ENCODE peak calls at places on chromosomes 7 and 10, in six cellular contexts. R is H9, D is IMR-90, O is mesendoderm, Q is H1, G is neuronal stem cell. Y is an unnamed sample.

GRCh38 chr10:3365630-3366029 is 193.0 kb upstream of the PITRM1 start:
- DNase-seq in O (no peak), Q (no peak), R (no peak), G (no peak), D (no peak), Y (no peak)

GRCh38 chr10:42997151-42997848 is 79.6 kb upstream of the RET start:
- DNase-seq in D (no peak), Q (no peak), R (peak), O (no peak), G (no peak), Y (no peak)

GRCh38 chr10:130038019-130038555 is 72.5 kb downstream of the C10orf143 start:
- DNase-seq in R (no peak), O (no peak), Q (no peak), D (no peak), G (no peak), Y (no peak)

GRCh38 chr10:4568731-4569130 is 257.3 kb upstream of the AKR1E2 start:
- DNase-seq in D (no peak), G (no peak), R (no peak), O (no peak), Q (no peak), Y (no peak)

GRCh38 chr7:142890838-142891485 is 5.4 kb upstream of the TRPV6 start:
- DNase-seq in G (no peak), D (no peak), R (peak), O (no peak), Q (no peak), Y (no peak)

GRCh38 chr7:36289833-36290661 is 99.6 kb upstream of the ANLN start:
- DNase-seq in R (no peak), O (no peak), Q (no peak), D (no peak), G (no peak), Y (no peak)

GRCh38 chr10:11521860-11522259 is 89.6 kb downstream of the USP6NL start:
- DNase-seq in G (no peak), O (no peak), R (no peak), Q (no peak), D (peak), Y (no peak)

GRCh38 chr7:76262683-76263402 is 39.6 kb upstream of the HSPB1 start:
- DNase-seq in D (peak), G (peak), R (peak), Q (peak), O (peak), Y (peak)

GRCh38 chr7:124843336-124843735 is 77.7 kb upstream of the GPR37 start:
- DNase-seq in O (no peak), G (no peak), Q (no peak), D (no peak), R (no peak), Y (no peak)

GRCh38 chr10:21926949-21927348 is 76.6 kb downstream of the DNAJC1 start:
- DNase-seq in O (peak), G (no peak), D (peak), R (no peak), Q (no peak), Y (peak)

GRCh38 chr10:99521474-99522077 is 11.2 kb upstream of the NKX2-3 start:
- DNase-seq in O (peak), G (no peak), Q (no peak), R (peak), D (no peak), Y (peak)

GRCh38 chr10:131310054-131310903 is 1.2 kb downstream of the TCERG1L start:
- DNase-seq in Q (no peak), O (peak), D (no peak), G (no peak), R (peak), Y (no peak)

GRCh38 chr10:104303594-104304178 is 34.6 kb downstream of the ITPRIP start:
- DNase-seq in D (no peak), G (no peak), O (no peak), R (no peak), Q (no peak), Y (no peak)

GRCh38 chr7:103870664-103871063 is 118.8 kb downstream of the RELN start:
- DNase-seq in R (no peak), G (no peak), Q (no peak), D (no peak), O (no peak), Y (no peak)

GRCh38 chr7:136728945-136729344 is 139.5 kb upstream of the CHRM2 start:
- DNase-seq in D (no peak), O (no peak), G (no peak), Q (no peak), R (no peak), Y (no peak)

GRCh38 chr7:98860069-98860468 is 9.7 kb downstream of the TMEM130 start:
- DNase-seq in G (no peak), Q (no peak), D (no peak), O (no peak), R (no peak), Y (no peak)

GRCh38 chr7:29488977-29489376 is 74.7 kb upstream of the PRR15 start:
- DNase-seq in R (no peak), Q (no peak), G (no peak), D (peak), O (peak), Y (peak)

GRCh38 chr10:102451105-102451969 is at the start of gene C10orf95:
- DNase-seq in Q (no peak), D (no peak), O (peak), R (no peak), G (no peak), Y (peak)

GRCh38 chr7:76513817-76514799 is 3.8 kb downstream of the UPK3B start:
- DNase-seq in D (no peak), G (no peak), R (peak), Q (no peak), O (no peak), Y (no peak)

GRCh38 chr7:139731802-139732470 is 45.9 kb downstream of the HIPK2 start:
- DNase-seq in G (no peak), D (peak), O (peak), R (no peak), Q (no peak), Y (peak)

GRCh38 chr7:2521952-2522591 is 2.5 kb downstream of the LFNG start:
- DNase-seq in G (no peak), D (no peak), O (no peak), R (no peak), Q (no peak), Y (peak)

DNA sequence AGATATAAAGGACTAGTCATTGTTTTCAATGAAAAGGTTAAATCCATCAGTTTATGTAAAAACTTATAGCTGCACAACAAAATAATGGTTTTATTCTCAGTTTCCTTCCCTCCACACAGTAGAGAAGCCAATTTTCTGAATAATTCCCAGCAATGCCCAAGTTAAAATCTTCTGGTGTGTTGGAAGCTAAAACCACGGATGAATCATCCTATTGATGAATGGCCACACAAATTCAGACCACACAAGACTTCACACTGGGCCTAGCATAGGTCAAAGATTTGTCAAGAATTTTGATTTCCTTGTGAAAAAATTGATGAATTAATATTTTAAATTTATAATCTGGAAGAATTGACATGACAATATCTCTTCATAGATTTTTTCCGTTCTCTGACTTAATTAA is 617.6 kb downstream of the INHBA start:
- DNase-seq in G (no peak), Q (no peak), O (no peak), D (peak), R (no peak), Y (peak)
- H3K18ac ChIP-seq in G (no peak), Q (no peak), O (no peak), D (no peak), R (no peak), Y (no peak)

GRCh38 chr10:116744849-116745248 is 2.5 kb upstream of the HSPA12A start:
- DNase-seq in D (no peak), Q (no peak), G (no peak), R (no peak), O (no peak), Y (no peak)
- H3K4me2 ChIP-seq in D (no peak), Q (no peak), G (no peak), R (no peak), O (no peak), Y (no peak)

DNA sequence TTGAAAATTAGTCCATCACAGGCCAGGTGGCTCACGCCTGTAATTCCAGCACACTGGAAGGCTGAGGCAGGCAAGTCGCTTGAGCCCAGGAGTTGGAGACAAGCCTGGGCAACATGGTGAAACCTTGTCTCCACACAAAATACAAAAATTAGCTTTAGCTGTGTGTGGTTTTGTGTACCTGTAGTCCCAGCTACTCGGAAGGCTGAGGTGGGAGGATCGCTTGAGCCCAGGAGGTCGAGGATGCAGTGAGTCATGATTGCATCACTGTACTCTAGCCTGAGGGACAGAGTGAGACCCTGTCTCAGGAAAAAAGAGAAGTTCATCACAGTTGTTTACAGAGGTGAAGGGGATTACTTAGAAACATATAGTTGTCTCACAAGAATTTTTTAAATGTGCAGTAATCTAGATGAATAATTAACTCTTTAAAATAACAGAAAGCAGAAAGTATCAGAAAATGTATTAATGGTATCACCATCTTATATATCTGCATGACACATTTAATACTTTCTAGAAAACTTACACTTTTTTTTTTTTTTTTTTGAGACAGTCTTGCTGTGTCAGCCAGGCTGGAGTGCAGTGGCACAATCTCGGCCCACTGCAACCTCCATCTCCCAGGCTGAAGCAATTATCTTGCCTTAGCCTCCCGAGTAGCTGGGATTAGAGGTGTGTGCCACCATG is 8.9 kb downstream of the LCOR start:
- DNase-seq in O (peak), G (no peak), Q (no peak), R (no peak), D (peak), Y (peak)
- H3K9ac ChIP-seq in O (no peak), G (no peak), Q (no peak), R (no peak), D (no peak), Y (no peak)

GRCh38 chr10:100996678-100997363 is 2.8 kb upstream of the LZTS2 start:
- DNase-seq in O (peak), D (no peak), Q (no peak), G (peak), R (peak), Y (no peak)
- H3K18ac ChIP-seq in O (peak), D (no peak), Q (peak), G (peak), R (peak), Y (peak)

DNA sequence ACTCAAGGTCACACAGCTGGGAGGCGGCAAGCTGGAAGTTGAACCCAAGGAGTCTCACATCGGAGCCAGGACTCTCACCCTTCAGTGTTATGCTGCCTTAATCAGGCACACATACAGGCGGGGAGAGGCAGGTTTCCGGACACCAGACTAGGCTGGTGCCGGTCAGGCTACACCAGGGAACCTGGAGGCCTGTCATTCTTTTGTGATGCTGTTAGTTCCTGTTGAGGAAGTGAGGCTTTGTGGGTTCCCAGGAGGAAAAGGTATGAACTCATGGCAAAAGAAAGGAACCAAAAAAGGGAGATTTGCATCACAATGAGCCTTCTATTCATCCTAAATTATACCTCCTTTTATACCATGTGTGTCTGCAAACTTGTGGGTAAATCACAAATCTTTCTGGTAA is 103.8 kb downstream of the TCF7L2 start:
- DNase-seq in R (peak), Q (peak), D (no peak), O (peak), G (no peak), Y (peak)
- H3K4me2 ChIP-seq in R (peak), Q (peak), D (no peak), O (no peak), G (no peak), Y (no peak)